ENCODE peak calls at places on chromosomes 6 and 20, in five cellular contexts. One of them, this sample, is unnamed. For H3K9me3, the result is how much of the 10 kb centered on the place peaks cover.

GRCh38 chr20:4040283-4041179 is 25.2 kb upstream of the RNF24 start:
- DNase-seq in ascending aorta: peak
- DNase-seq in heart right ventricle: no peak
- DNase-seq in AG04450: no peak
- DNase-seq in endodermal cell: peak
- DNase-seq in this sample: no peak

GRCh38 chr6:152338335-152339125 is 298.6 kb downstream of the SYNE1 start:
- DNase-seq in ascending aorta: peak
- DNase-seq in heart right ventricle: peak
- DNase-seq in AG04450: no peak
- DNase-seq in endodermal cell: peak
- DNase-seq in this sample: peak

GRCh38 chr6:68239034-68239433 is 396.0 kb upstream of the ADGRB3 start:
- DNase-seq in ascending aorta: no peak
- DNase-seq in heart right ventricle: no peak
- DNase-seq in AG04450: no peak
- DNase-seq in endodermal cell: no peak
- DNase-seq in this sample: no peak

GRCh38 chr6:128397996-128398395 is 122.4 kb downstream of the PTPRK start:
- DNase-seq in ascending aorta: no peak
- DNase-seq in heart right ventricle: no peak
- DNase-seq in AG04450: no peak
- DNase-seq in endodermal cell: no peak
- DNase-seq in this sample: no peak

GRCh38 chr20:59289994-59290393 is 10.4 kb upstream of the EDN3 start:
- DNase-seq in ascending aorta: no peak
- DNase-seq in heart right ventricle: no peak
- DNase-seq in AG04450: no peak
- DNase-seq in endodermal cell: no peak
- DNase-seq in this sample: no peak

GRCh38 chr6:142380626-142381025 is 78.8 kb downstream of the ADGRG6 start:
- DNase-seq in ascending aorta: peak
- DNase-seq in heart right ventricle: peak
- DNase-seq in AG04450: no peak
- DNase-seq in endodermal cell: no peak
- DNase-seq in this sample: no peak

GRCh38 chr6:137824502-137824879 is 42.6 kb upstream of the TNFAIP3 start:
- DNase-seq in ascending aorta: no peak
- DNase-seq in heart right ventricle: no peak
- DNase-seq in AG04450: no peak
- DNase-seq in endodermal cell: no peak
- DNase-seq in this sample: no peak

GRCh38 chr6:10175330-10175729 is 239.5 kb downstream of the TFAP2A start:
- DNase-seq in ascending aorta: no peak
- DNase-seq in heart right ventricle: no peak
- DNase-seq in AG04450: no peak
- DNase-seq in endodermal cell: no peak
- DNase-seq in this sample: no peak

GRCh38 chr6:41789937-41790502 is 2.5 kb downstream of the TOMM6 start:
- DNase-seq in ascending aorta: no peak
- DNase-seq in heart right ventricle: no peak
- DNase-seq in AG04450: no peak
- DNase-seq in endodermal cell: peak
- DNase-seq in this sample: no peak

GRCh38 chr20:22446613-22447447 is 137.5 kb downstream of the FOXA2 start:
- DNase-seq in ascending aorta: no peak
- DNase-seq in heart right ventricle: no peak
- DNase-seq in AG04450: no peak
- DNase-seq in endodermal cell: no peak
- DNase-seq in this sample: no peak

GRCh38 chr6:108114861-108115597 is 40.5 kb upstream of the OSTM1 start:
- DNase-seq in ascending aorta: peak
- DNase-seq in heart right ventricle: peak
- DNase-seq in AG04450: peak
- DNase-seq in endodermal cell: peak
- DNase-seq in this sample: no peak

GRCh38 chr6:113488061-113488460 is 369.1 kb upstream of the MARCKS start:
- DNase-seq in ascending aorta: no peak
- DNase-seq in heart right ventricle: no peak
- DNase-seq in AG04450: no peak
- DNase-seq in endodermal cell: no peak
- DNase-seq in this sample: no peak

GRCh38 chr6:129346964-129347363 is 363.0 kb downstream of the ARHGAP18 start:
- DNase-seq in ascending aorta: no peak
- DNase-seq in heart right ventricle: no peak
- DNase-seq in AG04450: no peak
- DNase-seq in endodermal cell: no peak
- DNase-seq in this sample: no peak

GRCh38 chr6:100343678-100344077 is 121.0 kb downstream of the SIM1 start:
- DNase-seq in ascending aorta: no peak
- DNase-seq in heart right ventricle: no peak
- DNase-seq in AG04450: no peak
- DNase-seq in endodermal cell: no peak
- DNase-seq in this sample: no peak

GRCh38 chr6:45592991-45593390 is 215.3 kb upstream of the SUPT3H start:
- DNase-seq in ascending aorta: no peak
- DNase-seq in heart right ventricle: no peak
- DNase-seq in AG04450: no peak
- DNase-seq in endodermal cell: no peak
- DNase-seq in this sample: no peak

GRCh38 chr6:123323419-123324329 is 313.1 kb downstream of the TRDN start:
- DNase-seq in ascending aorta: no peak
- DNase-seq in heart right ventricle: no peak
- DNase-seq in AG04450: no peak
- DNase-seq in endodermal cell: no peak
- DNase-seq in this sample: no peak

GRCh38 chr20:9280654-9281053 is 211.8 kb downstream of the PLCB4 start:
- DNase-seq in ascending aorta: no peak
- DNase-seq in heart right ventricle: no peak
- DNase-seq in AG04450: no peak
- DNase-seq in endodermal cell: no peak
- DNase-seq in this sample: no peak

GRCh38 chr20:57661201-57662027 is 41.2 kb upstream of the ZBP1 start:
- DNase-seq in ascending aorta: peak
- DNase-seq in heart right ventricle: no peak
- DNase-seq in AG04450: no peak
- DNase-seq in endodermal cell: peak
- DNase-seq in this sample: no peak

GRCh38 chr6:161951139-161951538 is 677.3 kb upstream of the AGPAT4 start:
- DNase-seq in ascending aorta: no peak
- DNase-seq in heart right ventricle: no peak
- DNase-seq in AG04450: no peak
- DNase-seq in endodermal cell: peak
- DNase-seq in this sample: no peak

GRCh38 chr20:17794400-17794799 is 94.6 kb downstream of the BANF2 start:
- DNase-seq in ascending aorta: peak
- DNase-seq in heart right ventricle: no peak
- DNase-seq in AG04450: no peak
- DNase-seq in endodermal cell: no peak
- DNase-seq in this sample: no peak

GRCh38 chr6:139373154-139373927 is 1.1 kb downstream of the CITED2 start:
- DNase-seq in ascending aorta: peak
- DNase-seq in heart right ventricle: peak
- DNase-seq in AG04450: no peak
- DNase-seq in endodermal cell: peak
- DNase-seq in this sample: peak

GRCh38 chr20:34558320-34559202 is at the start of gene MAP1LC3A:
- DNase-seq in ascending aorta: peak
- DNase-seq in heart right ventricle: peak
- DNase-seq in AG04450: peak
- DNase-seq in endodermal cell: peak
- DNase-seq in this sample: peak

GRCh38 chr20:18717062-18717461 is 96.5 kb upstream of the SCP2D1 start:
- DNase-seq in ascending aorta: no peak
- DNase-seq in heart right ventricle: no peak
- DNase-seq in AG04450: no peak
- DNase-seq in endodermal cell: no peak
- DNase-seq in this sample: no peak

GRCh38 chr20:15511551-15511950 is 1061.7 kb downstream of the KIF16B start:
- DNase-seq in ascending aorta: no peak
- DNase-seq in heart right ventricle: no peak
- DNase-seq in AG04450: no peak
- DNase-seq in endodermal cell: no peak
- DNase-seq in this sample: no peak
- H3K9me3 ChIP-seq in ascending aorta: under half
- H3K9me3 ChIP-seq in heart right ventricle: under half
- H3K9me3 ChIP-seq in AG04450: under half
- H3K9me3 ChIP-seq in endodermal cell: under half
- H3K9me3 ChIP-seq in this sample: under half

DNA sequence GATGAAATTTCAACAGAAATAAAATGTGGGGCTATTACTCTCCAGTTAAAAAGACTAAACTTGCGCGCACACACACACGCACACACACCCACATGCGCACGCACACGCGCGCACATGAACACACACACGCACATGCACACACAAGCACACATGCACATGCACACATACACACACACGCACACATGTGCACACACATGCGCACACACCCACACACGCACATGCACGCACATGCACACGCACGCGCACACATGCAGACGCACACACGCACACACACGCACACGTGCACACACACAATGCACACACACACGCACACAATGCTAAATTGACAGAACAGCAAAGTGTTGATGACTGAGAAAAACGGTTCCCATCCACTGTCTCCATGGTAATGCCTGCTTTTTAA is 754.1 kb downstream of the CBLN4 start:
- DNase-seq in ascending aorta: no peak
- DNase-seq in heart right ventricle: no peak
- DNase-seq in AG04450: no peak
- DNase-seq in endodermal cell: no peak
- DNase-seq in this sample: no peak
- H3K9me3 ChIP-seq in ascending aorta: under half
- H3K9me3 ChIP-seq in heart right ventricle: under half
- H3K9me3 ChIP-seq in AG04450: under half
- H3K9me3 ChIP-seq in endodermal cell: under half
- H3K9me3 ChIP-seq in this sample: under half

GRCh38 chr20:38050691-38051090 is 17.1 kb downstream of the RPRD1B start:
- DNase-seq in ascending aorta: no peak
- DNase-seq in heart right ventricle: no peak
- DNase-seq in AG04450: no peak
- DNase-seq in endodermal cell: no peak
- DNase-seq in this sample: no peak
- H3K9me3 ChIP-seq in ascending aorta: under half
- H3K9me3 ChIP-seq in heart right ventricle: under half
- H3K9me3 ChIP-seq in AG04450: under half
- H3K9me3 ChIP-seq in endodermal cell: under half
- H3K9me3 ChIP-seq in this sample: under half

DNA sequence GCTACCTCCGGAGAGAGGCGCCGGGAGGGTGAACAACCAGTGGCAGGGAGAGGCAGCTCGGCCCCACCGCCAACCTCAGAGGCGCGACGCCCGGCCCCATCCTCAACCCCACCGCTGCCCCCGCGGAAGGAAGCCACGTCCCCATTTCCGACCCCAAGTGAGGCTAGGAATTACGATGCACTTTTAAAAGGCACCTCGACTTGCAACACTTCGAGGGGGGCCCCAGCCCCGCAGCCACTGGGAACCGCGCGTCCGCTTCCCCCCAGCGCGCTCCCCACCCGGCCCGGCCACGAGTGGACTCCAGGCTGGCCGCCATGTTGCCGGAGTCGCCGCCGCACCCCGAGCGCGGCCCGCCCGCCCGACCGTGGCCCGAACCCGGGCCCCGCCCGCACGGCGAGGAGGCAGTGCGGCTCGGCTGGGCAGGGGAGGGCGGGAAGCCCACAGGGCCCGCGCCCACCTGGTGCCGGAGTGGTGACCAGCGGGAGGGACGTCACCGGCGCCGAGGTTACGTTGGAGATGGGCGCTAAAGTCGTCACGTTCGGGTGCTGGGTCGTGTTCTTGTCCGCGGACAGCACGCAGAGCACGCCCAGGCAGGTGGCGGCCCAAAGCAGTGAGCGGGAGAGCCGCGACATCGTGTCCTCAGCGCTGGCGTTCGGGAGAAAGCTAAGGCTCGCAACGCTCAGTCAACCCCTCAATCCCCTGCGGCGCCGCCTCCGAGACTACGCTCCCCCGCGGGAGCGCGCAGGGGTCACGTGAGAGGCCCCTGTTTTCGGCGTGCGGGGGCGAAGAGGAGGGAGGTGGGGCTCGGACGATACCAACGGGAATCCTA is at the start of gene CD164:
- DNase-seq in ascending aorta: peak
- DNase-seq in heart right ventricle: peak
- DNase-seq in AG04450: peak
- DNase-seq in endodermal cell: peak
- DNase-seq in this sample: peak
- H3K9me3 ChIP-seq in ascending aorta: under half
- H3K9me3 ChIP-seq in heart right ventricle: under half
- H3K9me3 ChIP-seq in AG04450: under half
- H3K9me3 ChIP-seq in endodermal cell: under half
- H3K9me3 ChIP-seq in this sample: under half

DNA sequence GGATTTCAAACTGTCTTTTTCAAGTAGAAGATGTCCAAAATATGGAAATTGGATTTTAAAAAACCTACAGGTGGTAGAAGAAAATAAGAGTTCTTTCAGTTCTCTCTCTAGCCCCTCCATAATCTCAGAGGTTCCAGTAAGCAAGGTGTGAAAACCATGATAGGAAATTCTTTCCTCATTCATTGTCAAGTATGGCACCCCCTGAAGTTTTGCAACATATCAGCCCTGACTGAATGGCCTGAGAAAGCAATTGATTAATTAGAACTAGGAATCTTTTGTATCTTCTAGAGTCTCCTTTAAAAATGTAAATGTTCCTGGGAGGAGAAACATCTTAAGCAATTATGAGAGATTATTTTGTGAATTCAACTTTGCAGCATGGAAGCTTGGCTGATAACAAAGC is 198.7 kb upstream of the STXBP5 start:
- DNase-seq in ascending aorta: no peak
- DNase-seq in heart right ventricle: no peak
- DNase-seq in AG04450: no peak
- DNase-seq in endodermal cell: peak
- DNase-seq in this sample: no peak
- H3K9me3 ChIP-seq in ascending aorta: under half
- H3K9me3 ChIP-seq in heart right ventricle: under half
- H3K9me3 ChIP-seq in AG04450: under half
- H3K9me3 ChIP-seq in endodermal cell: under half
- H3K9me3 ChIP-seq in this sample: under half

DNA sequence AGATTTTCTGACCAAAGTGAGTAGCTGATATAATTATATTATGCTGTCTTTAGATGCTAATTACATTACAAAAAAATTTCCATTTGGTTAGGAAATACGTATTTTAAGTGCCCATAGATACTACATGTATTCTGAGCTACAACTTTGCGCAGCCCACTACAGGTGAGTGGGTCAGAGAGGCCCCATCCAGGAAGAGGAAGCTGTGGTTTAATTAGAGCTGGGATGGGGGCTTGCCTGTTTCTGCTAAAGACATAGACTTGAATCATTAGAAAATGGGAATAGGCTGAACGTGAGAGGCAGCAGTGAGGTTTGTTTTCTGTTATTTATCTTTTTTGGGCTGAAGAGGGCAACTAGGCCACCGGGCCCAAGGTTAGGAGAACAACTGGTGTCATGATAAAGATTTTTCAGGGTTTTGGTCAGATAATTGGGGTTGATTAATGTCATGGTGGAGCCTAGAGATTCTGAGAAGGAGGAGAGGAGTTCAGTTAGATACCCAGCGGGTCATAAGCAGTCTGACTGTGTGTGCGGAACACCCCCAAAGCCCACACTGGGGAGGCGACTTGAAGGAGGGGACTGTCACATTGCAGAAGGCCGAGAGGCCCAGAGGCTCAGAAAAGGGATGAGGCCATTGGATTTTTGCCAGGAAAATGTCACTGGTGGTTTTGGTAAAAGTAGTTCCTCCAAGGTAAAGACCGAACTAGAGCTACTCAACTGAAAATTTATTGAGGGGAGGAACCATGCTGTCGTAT is 14.6 kb upstream of the IRF4 start:
- DNase-seq in ascending aorta: no peak
- DNase-seq in heart right ventricle: no peak
- DNase-seq in AG04450: no peak
- DNase-seq in endodermal cell: no peak
- DNase-seq in this sample: no peak
- H3K9me3 ChIP-seq in ascending aorta: under half
- H3K9me3 ChIP-seq in heart right ventricle: under half
- H3K9me3 ChIP-seq in AG04450: half or more
- H3K9me3 ChIP-seq in endodermal cell: under half
- H3K9me3 ChIP-seq in this sample: under half